ENCODE peak calls at places on chromosomes 16 and 17, in nine cellular contexts. One of them, this sample, is unnamed. For H3K36me3, the result is how much of the 10 kb centered on the place peaks cover.

GRCh38 chr17:37131670-37132620 is 183.2 kb downstream of the AATF start:
- DNase-seq in aorta: no peak
- DNase-seq in thoracic aorta: no peak
- DNase-seq in tibial artery: no peak
- DNase-seq in mammary epithelial cell: no peak
- DNase-seq in heart left ventricle: no peak
- DNase-seq in CD8-positive, alpha-beta memory T cell: no peak
- DNase-seq in neural progenitor cell: peak
- DNase-seq in DND-41: no peak
- DNase-seq in this sample: no peak

GRCh38 chr17:4488989-4489595 is 9.6 kb upstream of the SPNS2 start:
- DNase-seq in thoracic aorta: no peak
- DNase-seq in tibial artery: no peak
- DNase-seq in neural progenitor cell: no peak
- DNase-seq in DND-41: no peak
- DNase-seq in heart left ventricle: no peak
- DNase-seq in mammary epithelial cell: no peak
- DNase-seq in aorta: no peak
- DNase-seq in CD8-positive, alpha-beta memory T cell: no peak
- DNase-seq in this sample: no peak

GRCh38 chr17:71184716-71185115 is 936.1 kb upstream of the SOX9 start:
- DNase-seq in tibial artery: no peak
- DNase-seq in thoracic aorta: no peak
- DNase-seq in neural progenitor cell: no peak
- DNase-seq in aorta: no peak
- DNase-seq in mammary epithelial cell: peak
- DNase-seq in CD8-positive, alpha-beta memory T cell: no peak
- DNase-seq in heart left ventricle: peak
- DNase-seq in DND-41: no peak
- DNase-seq in this sample: no peak

GRCh38 chr17:42387663-42388380 is 420 bp downstream of the STAT3 start:
- DNase-seq in DND-41: peak
- DNase-seq in mammary epithelial cell: peak
- DNase-seq in heart left ventricle: peak
- DNase-seq in neural progenitor cell: peak
- DNase-seq in CD8-positive, alpha-beta memory T cell: no peak
- DNase-seq in aorta: peak
- DNase-seq in tibial artery: peak
- DNase-seq in thoracic aorta: no peak
- DNase-seq in this sample: peak

GRCh38 chr16:52837251-52837650 is 215.4 kb downstream of the CHD9NB start:
- DNase-seq in heart left ventricle: no peak
- DNase-seq in thoracic aorta: no peak
- DNase-seq in mammary epithelial cell: no peak
- DNase-seq in DND-41: no peak
- DNase-seq in tibial artery: no peak
- DNase-seq in aorta: no peak
- DNase-seq in CD8-positive, alpha-beta memory T cell: no peak
- DNase-seq in neural progenitor cell: no peak
- DNase-seq in this sample: no peak

GRCh38 chr16:56729736-56730662 is at the start of gene NUP93:
- DNase-seq in thoracic aorta: peak
- DNase-seq in mammary epithelial cell: peak
- DNase-seq in neural progenitor cell: peak
- DNase-seq in heart left ventricle: peak
- DNase-seq in DND-41: peak
- DNase-seq in CD8-positive, alpha-beta memory T cell: peak
- DNase-seq in aorta: peak
- DNase-seq in tibial artery: peak
- DNase-seq in this sample: peak

GRCh38 chr17:43226393-43226792 is 2.0 kb downstream of the CCDC200 start:
- DNase-seq in thoracic aorta: no peak
- DNase-seq in heart left ventricle: no peak
- DNase-seq in aorta: peak
- DNase-seq in CD8-positive, alpha-beta memory T cell: no peak
- DNase-seq in tibial artery: no peak
- DNase-seq in DND-41: no peak
- DNase-seq in neural progenitor cell: no peak
- DNase-seq in mammary epithelial cell: no peak
- DNase-seq in this sample: no peak

GRCh38 chr16:2520784-2521577 is 810 bp downstream of the AMDHD2 start:
- DNase-seq in CD8-positive, alpha-beta memory T cell: peak
- DNase-seq in DND-41: peak
- DNase-seq in mammary epithelial cell: no peak
- DNase-seq in heart left ventricle: peak
- DNase-seq in tibial artery: no peak
- DNase-seq in thoracic aorta: no peak
- DNase-seq in neural progenitor cell: peak
- DNase-seq in aorta: peak
- DNase-seq in this sample: peak

GRCh38 chr17:9239821-9240658 is 218.7 kb downstream of the NTN1 start:
- DNase-seq in tibial artery: peak
- DNase-seq in mammary epithelial cell: no peak
- DNase-seq in DND-41: peak
- DNase-seq in thoracic aorta: peak
- DNase-seq in heart left ventricle: peak
- DNase-seq in CD8-positive, alpha-beta memory T cell: peak
- DNase-seq in neural progenitor cell: peak
- DNase-seq in aorta: peak
- DNase-seq in this sample: peak

GRCh38 chr16:85428168-85428898 is 184.8 kb upstream of the GSE1 start:
- DNase-seq in thoracic aorta: no peak
- DNase-seq in heart left ventricle: peak
- DNase-seq in aorta: peak
- DNase-seq in mammary epithelial cell: no peak
- DNase-seq in tibial artery: no peak
- DNase-seq in DND-41: peak
- DNase-seq in CD8-positive, alpha-beta memory T cell: no peak
- DNase-seq in neural progenitor cell: peak
- DNase-seq in this sample: no peak

GRCh38 chr17:40452074-40452787 is 9.0 kb downstream of the IGFBP4 start:
- DNase-seq in mammary epithelial cell: no peak
- DNase-seq in aorta: peak
- DNase-seq in heart left ventricle: peak
- DNase-seq in thoracic aorta: peak
- DNase-seq in DND-41: no peak
- DNase-seq in neural progenitor cell: no peak
- DNase-seq in CD8-positive, alpha-beta memory T cell: no peak
- DNase-seq in tibial artery: peak
- DNase-seq in this sample: no peak

GRCh38 chr16:30122621-30123160 is 329 bp downstream of the MAPK3 start:
- DNase-seq in mammary epithelial cell: no peak
- DNase-seq in tibial artery: peak
- DNase-seq in aorta: no peak
- DNase-seq in CD8-positive, alpha-beta memory T cell: peak
- DNase-seq in thoracic aorta: no peak
- DNase-seq in heart left ventricle: peak
- DNase-seq in neural progenitor cell: peak
- DNase-seq in DND-41: no peak
- DNase-seq in this sample: peak
- H3K36me3 ChIP-seq in mammary epithelial cell: under half
- H3K36me3 ChIP-seq in tibial artery: under half
- H3K36me3 ChIP-seq in aorta: under half
- H3K36me3 ChIP-seq in CD8-positive, alpha-beta memory T cell: under half
- H3K36me3 ChIP-seq in thoracic aorta: under half
- H3K36me3 ChIP-seq in heart left ventricle: under half
- H3K36me3 ChIP-seq in neural progenitor cell: under half
- H3K36me3 ChIP-seq in DND-41: under half
- H3K36me3 ChIP-seq in this sample: under half

GRCh38 chr17:45102856-45103255 is 29.5 kb downstream of the PLCD3 start:
- DNase-seq in heart left ventricle: no peak
- DNase-seq in neural progenitor cell: no peak
- DNase-seq in CD8-positive, alpha-beta memory T cell: no peak
- DNase-seq in tibial artery: no peak
- DNase-seq in thoracic aorta: no peak
- DNase-seq in mammary epithelial cell: peak
- DNase-seq in aorta: no peak
- DNase-seq in DND-41: no peak
- DNase-seq in this sample: no peak

GRCh38 chr17:45104029-45104428 is 28.3 kb downstream of the PLCD3 start:
- DNase-seq in aorta: no peak
- DNase-seq in CD8-positive, alpha-beta memory T cell: no peak
- DNase-seq in tibial artery: no peak
- DNase-seq in heart left ventricle: no peak
- DNase-seq in mammary epithelial cell: no peak
- DNase-seq in DND-41: no peak
- DNase-seq in thoracic aorta: no peak
- DNase-seq in neural progenitor cell: no peak
- DNase-seq in this sample: no peak

GRCh38 chr17:45104497-45104896 is 27.8 kb downstream of the PLCD3 start:
- DNase-seq in aorta: no peak
- DNase-seq in thoracic aorta: no peak
- DNase-seq in mammary epithelial cell: no peak
- DNase-seq in DND-41: no peak
- DNase-seq in CD8-positive, alpha-beta memory T cell: no peak
- DNase-seq in tibial artery: no peak
- DNase-seq in heart left ventricle: no peak
- DNase-seq in neural progenitor cell: peak
- DNase-seq in this sample: no peak

GRCh38 chr17:45101883-45102811 is 30.2 kb downstream of the PLCD3 start:
- DNase-seq in CD8-positive, alpha-beta memory T cell: no peak
- DNase-seq in aorta: no peak
- DNase-seq in DND-41: no peak
- DNase-seq in tibial artery: no peak
- DNase-seq in neural progenitor cell: no peak
- DNase-seq in mammary epithelial cell: peak
- DNase-seq in heart left ventricle: no peak
- DNase-seq in thoracic aorta: no peak
- DNase-seq in this sample: no peak

GRCh38 chr17:45103269-45103795 is 29.0 kb downstream of the PLCD3 start:
- DNase-seq in DND-41: no peak
- DNase-seq in thoracic aorta: no peak
- DNase-seq in mammary epithelial cell: no peak
- DNase-seq in heart left ventricle: peak
- DNase-seq in aorta: no peak
- DNase-seq in neural progenitor cell: no peak
- DNase-seq in tibial artery: no peak
- DNase-seq in CD8-positive, alpha-beta memory T cell: no peak
- DNase-seq in this sample: no peak
- H3K36me3 ChIP-seq in DND-41: half or more
- H3K36me3 ChIP-seq in thoracic aorta: half or more
- H3K36me3 ChIP-seq in mammary epithelial cell: under half
- H3K36me3 ChIP-seq in heart left ventricle: half or more
- H3K36me3 ChIP-seq in aorta: under half
- H3K36me3 ChIP-seq in neural progenitor cell: under half
- H3K36me3 ChIP-seq in tibial artery: half or more
- H3K36me3 ChIP-seq in CD8-positive, alpha-beta memory T cell: half or more
- H3K36me3 ChIP-seq in this sample: half or more

DNA sequence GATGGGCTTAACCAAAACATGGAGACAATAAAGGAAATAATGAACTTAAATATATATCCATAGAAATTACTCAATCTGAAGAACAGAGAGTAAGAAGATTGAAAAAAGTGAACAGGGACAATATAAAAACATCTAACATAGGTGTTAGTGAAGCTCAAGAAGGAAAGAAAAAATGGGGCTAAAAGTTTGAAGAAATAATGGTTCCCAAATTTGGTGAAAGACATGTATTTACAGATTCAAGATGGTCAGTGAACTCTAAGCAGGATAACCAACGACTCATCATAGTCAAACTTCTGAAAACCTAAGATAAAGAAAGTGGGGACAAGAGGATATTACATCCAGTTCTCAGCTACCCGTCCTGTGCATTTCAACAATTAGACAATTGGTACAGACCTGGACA is 22.6 kb downstream of the SDK2 start:
- DNase-seq in mammary epithelial cell: no peak
- DNase-seq in aorta: no peak
- DNase-seq in CD8-positive, alpha-beta memory T cell: no peak
- DNase-seq in tibial artery: no peak
- DNase-seq in DND-41: no peak
- DNase-seq in thoracic aorta: no peak
- DNase-seq in neural progenitor cell: no peak
- DNase-seq in heart left ventricle: no peak
- DNase-seq in this sample: no peak
- H3K36me3 ChIP-seq in mammary epithelial cell: under half
- H3K36me3 ChIP-seq in aorta: under half
- H3K36me3 ChIP-seq in CD8-positive, alpha-beta memory T cell: under half
- H3K36me3 ChIP-seq in tibial artery: under half
- H3K36me3 ChIP-seq in DND-41: under half
- H3K36me3 ChIP-seq in thoracic aorta: under half
- H3K36me3 ChIP-seq in neural progenitor cell: under half
- H3K36me3 ChIP-seq in heart left ventricle: under half
- H3K36me3 ChIP-seq in this sample: under half

GRCh38 chr17:38888842-38889241 is 19.0 kb downstream of the LASP1 start:
- DNase-seq in thoracic aorta: no peak
- DNase-seq in DND-41: no peak
- DNase-seq in aorta: no peak
- DNase-seq in tibial artery: no peak
- DNase-seq in neural progenitor cell: no peak
- DNase-seq in CD8-positive, alpha-beta memory T cell: no peak
- DNase-seq in mammary epithelial cell: no peak
- DNase-seq in heart left ventricle: no peak
- DNase-seq in this sample: no peak

GRCh38 chr17:38886643-38887010 is 16.8 kb downstream of the LASP1 start:
- DNase-seq in thoracic aorta: no peak
- DNase-seq in neural progenitor cell: no peak
- DNase-seq in tibial artery: no peak
- DNase-seq in DND-41: no peak
- DNase-seq in aorta: no peak
- DNase-seq in heart left ventricle: no peak
- DNase-seq in CD8-positive, alpha-beta memory T cell: no peak
- DNase-seq in mammary epithelial cell: no peak
- DNase-seq in this sample: no peak

GRCh38 chr17:38883592-38884526 is 14.0 kb downstream of the LASP1 start:
- DNase-seq in mammary epithelial cell: peak
- DNase-seq in tibial artery: no peak
- DNase-seq in heart left ventricle: no peak
- DNase-seq in DND-41: no peak
- DNase-seq in CD8-positive, alpha-beta memory T cell: no peak
- DNase-seq in neural progenitor cell: peak
- DNase-seq in aorta: no peak
- DNase-seq in thoracic aorta: no peak
- DNase-seq in this sample: no peak

GRCh38 chr17:38885044-38885727 is 15.3 kb downstream of the LASP1 start:
- DNase-seq in CD8-positive, alpha-beta memory T cell: no peak
- DNase-seq in thoracic aorta: no peak
- DNase-seq in tibial artery: no peak
- DNase-seq in aorta: no peak
- DNase-seq in neural progenitor cell: peak
- DNase-seq in mammary epithelial cell: no peak
- DNase-seq in DND-41: no peak
- DNase-seq in heart left ventricle: no peak
- DNase-seq in this sample: no peak

GRCh38 chr17:38885728-38886642 is 16.1 kb downstream of the LASP1 start:
- DNase-seq in heart left ventricle: no peak
- DNase-seq in tibial artery: no peak
- DNase-seq in neural progenitor cell: peak
- DNase-seq in CD8-positive, alpha-beta memory T cell: no peak
- DNase-seq in DND-41: no peak
- DNase-seq in aorta: no peak
- DNase-seq in mammary epithelial cell: no peak
- DNase-seq in thoracic aorta: no peak
- DNase-seq in this sample: no peak
- H3K36me3 ChIP-seq in heart left ventricle: half or more
- H3K36me3 ChIP-seq in tibial artery: under half
- H3K36me3 ChIP-seq in neural progenitor cell: under half
- H3K36me3 ChIP-seq in CD8-positive, alpha-beta memory T cell: under half
- H3K36me3 ChIP-seq in DND-41: half or more
- H3K36me3 ChIP-seq in aorta: under half
- H3K36me3 ChIP-seq in mammary epithelial cell: under half
- H3K36me3 ChIP-seq in thoracic aorta: under half
- H3K36me3 ChIP-seq in this sample: under half

This sample was measured in CD8-positive, alpha-beta T cell.